ENCODE peak calls at places on chromosomes 12 and 14, in eight cellular contexts. A, I, D, U, P, E, F and C are unnamed samples.

GRCh38 chr12:76670776-76671175 is 93.1 kb upstream of the ZDHHC17 start:
- DNase-seq in F (no peak), A (peak; percentile 14), I (no peak), D (no peak), U (peak; percentile 48), P (no peak), E (no peak), C (no peak)

GRCh38 chr12:108342985-108343384 is 3.9 kb upstream of the CMKLR1 start:
- DNase-seq in F (no peak), U (no peak), I (no peak), P (no peak), D (no peak), E (peak; percentile 20), A (no peak), C (no peak)

GRCh38 chr12:18689781-18690180 is 48.0 kb downstream of the PLCZ1 start:
- DNase-seq in A (no peak), F (no peak), I (no peak), D (no peak), P (no peak), U (no peak), E (no peak), C (no peak)

GRCh38 chr14:45610303-45610702 is 357.3 kb upstream of the MIS18BP1 start:
- DNase-seq in I (no peak), D (no peak), U (no peak), F (no peak), E (peak; percentile 37), P (no peak), A (peak; percentile 1), C (no peak)

GRCh38 chr12:22458301-22458917 is 85.9 kb downstream of the C2CD5 start:
- DNase-seq in I (no peak), E (no peak), P (no peak), D (no peak), U (no peak), A (no peak), F (no peak), C (no peak)

GRCh38 chr14:103442288-103442687 is 57.1 kb downstream of the MARK3 start:
- DNase-seq in D (no peak), I (no peak), U (no peak), F (no peak), E (no peak), A (peak; percentile 79), P (peak; percentile 54), C (no peak)

GRCh38 chr14:89673499-89674225 is 256.6 kb upstream of the FOXN3 start:
- DNase-seq in D (peak; percentile 58), A (peak; percentile 18), P (peak; percentile 34), E (no peak), U (no peak), F (no peak), I (no peak), C (no peak)

GRCh38 chr12:57609781-57610552 is 1.3 kb upstream of the ARHGEF25 start:
- DNase-seq in U (no peak), D (no peak), P (no peak), I (no peak), A (no peak), E (no peak), F (peak; percentile 84), C (peak; percentile 69)

GRCh38 chr14:24185015-24185414 is 3.6 kb downstream of the IPO4 start:
- DNase-seq in I (no peak), E (no peak), U (no peak), A (no peak), F (no peak), D (no peak), P (no peak), C (no peak)

GRCh38 chr12:48865141-48865440 is 579 bp downstream of the RND1 start:
- DNase-seq in U (no peak), P (no peak), D (no peak), E (peak; percentile 39), A (no peak), I (no peak), F (no peak), C (no peak)

GRCh38 chr12:48868446-48868845 is 2.8 kb upstream of the RND1 start:
- DNase-seq in F (no peak), P (peak; percentile 60), U (no peak), A (no peak), I (no peak), E (no peak), D (no peak), C (no peak)

GRCh38 chr12:48873096-48873495 is 7.4 kb upstream of the RND1 start:
- DNase-seq in E (no peak), D (no peak), F (no peak), U (no peak), P (peak; percentile 42), I (no peak), A (no peak), C (no peak)

GRCh38 chr12:48865441-48866290 is at the start of gene RND1:
- DNase-seq in I (peak; percentile 88), E (peak; percentile 93), P (peak; percentile 93), F (peak; percentile 95), A (peak; percentile 91), U (peak; percentile 70), D (peak; percentile 93), C (peak; percentile 92)

DNA sequence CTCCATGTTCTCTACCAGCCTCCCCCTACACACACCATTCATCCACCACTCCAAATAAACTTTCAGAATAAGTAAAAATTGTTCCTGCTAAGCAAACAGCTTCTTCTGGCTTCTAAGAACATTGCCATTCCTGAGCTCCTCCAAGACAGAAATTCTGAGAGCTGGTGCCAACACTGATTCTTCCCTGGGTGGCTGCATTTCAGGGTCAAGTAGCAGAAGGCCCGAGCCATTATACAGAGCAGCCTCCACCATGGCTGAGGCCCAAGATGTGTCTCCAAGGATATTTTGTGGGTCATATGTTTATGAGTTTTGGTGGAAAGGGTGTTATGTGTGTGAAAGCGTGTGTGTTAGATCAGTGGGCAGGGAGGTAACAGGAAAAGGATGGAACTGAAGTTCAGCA is 3.5 kb upstream of the RND1 start:
- DNase-seq in E (peak; percentile 86), F (no peak), I (no peak), P (no peak), A (no peak), D (no peak), U (no peak), C (no peak)
- H3K27ac ChIP-seq in E (peak overlapping the region; percentile 76), F (no peak overlapping the region), I (no peak overlapping the region), P (no peak overlapping the region), A (no peak overlapping the region), D (no peak overlapping the region), U (no peak overlapping the region), C (no peak overlapping the region)

GRCh38 chr12:119036878-119037493 is 55.6 kb downstream of the SRRM4 start:
- DNase-seq in U (no peak), F (no peak), E (peak; percentile 9), D (peak; percentile 8), I (no peak), P (peak; percentile 13), A (no peak), C (no peak)
- TF ChIP-seq CTCF in U (peak; percentile 25), F (peak; percentile 42), E (peak; percentile 39), D (peak; percentile 44), I (peak; percentile 50), P (peak; percentile 42), A (peak; percentile 24), C (no peak)

DNA sequence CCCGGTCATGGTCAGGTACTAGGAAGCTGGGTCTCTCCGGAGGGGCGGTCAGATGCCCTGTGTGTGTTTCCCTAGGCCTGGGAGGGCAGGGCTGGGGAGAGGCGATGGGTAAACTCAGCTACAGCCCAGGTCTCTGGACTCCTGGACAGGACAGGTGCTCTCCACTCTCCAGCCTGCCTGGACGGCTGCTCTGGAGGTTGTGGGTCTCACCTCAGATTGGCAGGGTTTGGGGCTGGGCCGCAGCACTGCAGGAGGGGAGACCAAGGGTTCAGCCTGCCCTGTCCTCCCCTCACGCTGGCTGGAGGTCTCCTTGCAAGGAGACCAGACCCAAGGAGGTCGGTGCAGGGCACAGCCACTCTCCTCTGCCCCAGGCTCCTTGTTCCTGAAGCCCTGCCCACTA is 7.8 kb downstream of the KRT80 start:
- DNase-seq in P (no peak), I (no peak), D (no peak), A (no peak), U (no peak), E (no peak), F (no peak), C (no peak)
- H3K27ac ChIP-seq in P (no peak overlapping the region), I (no peak overlapping the region), D (no peak overlapping the region), A (no peak overlapping the region), U (no peak overlapping the region), E (peak overlapping the region; percentile 61), F (no peak overlapping the region), C (no peak overlapping the region)

GRCh38 chr12:26863515-26863914 is 30.5 kb upstream of the ITPR2 start:
- DNase-seq in U (no peak), D (no peak), E (no peak), A (peak; percentile 34), F (no peak), P (peak; percentile 8), I (no peak), C (no peak)
- TF ChIP-seq CTCF in U (peak; percentile 45), D (no peak), E (no peak), A (peak; percentile 32), F (peak; percentile 23), P (peak; percentile 31), I (no peak), C (no peak)